ENCODE peak calls at places on chromosomes 16 and 17, in nine cellular contexts. X, A, N, G, Z, S, M, J and B are unnamed samples.

GRCh38 chr17:82962163-82962720 is 117.2 kb upstream of the METRNL start:
- DNase-seq in M (peak; percentile 30), N (peak; percentile 41), G (no peak), A (no peak), S (peak; percentile 9), J (no peak), X (no peak), Z (no peak), B (peak; percentile 48)

GRCh38 chr17:5509482-5509881 is 23.1 kb downstream of the MIS12 start:
- DNase-seq in J (no peak), Z (no peak), N (peak; percentile 62), S (peak; percentile 40), G (peak; percentile 42), M (no peak), A (no peak), X (peak; percentile 52), B (peak; percentile 40)

GRCh38 chr17:80805032-80805751 is 186.4 kb upstream of the CHMP6 start:
- DNase-seq in S (no peak), A (no peak), N (no peak), G (no peak), J (no peak), X (no peak), Z (no peak), M (no peak), B (no peak)

GRCh38 chr17:732788-733720 is 658 bp downstream of the TLCD3A start:
- DNase-seq in G (no peak), X (peak; percentile 65), A (no peak), N (peak; percentile 30), S (peak; percentile 38), M (peak; percentile 75), J (peak; percentile 51), Z (peak; percentile 49), B (peak; percentile 44)

GRCh38 chr16:67531247-67531646 is 2.6 kb downstream of the RIPOR1 start:
- DNase-seq in Z (no peak), S (no peak), X (no peak), G (no peak), A (no peak), M (no peak), N (no peak), J (no peak), B (no peak)

GRCh38 chr17:47990962-47991731 is 20.2 kb downstream of the CDK5RAP3 start:
- DNase-seq in X (no peak), M (no peak), Z (peak; percentile 76), S (no peak), A (no peak), G (no peak), J (no peak), N (no peak), B (peak; percentile 43)

GRCh38 chr17:75370288-75370687 is 35.2 kb downstream of the GRB2 start:
- DNase-seq in Z (no peak), N (no peak), S (no peak), M (peak; percentile 78), G (no peak), X (peak; percentile 46), J (no peak), A (no peak), B (no peak)

GRCh38 chr17:70552230-70552981 is 383.1 kb downstream of the KCNJ2 start:
- DNase-seq in J (peak; percentile 42), M (no peak), Z (no peak), G (no peak), A (peak; percentile 29), N (peak; percentile 44), X (peak; percentile 18), S (peak; percentile 65), B (peak; percentile 52)

DNA sequence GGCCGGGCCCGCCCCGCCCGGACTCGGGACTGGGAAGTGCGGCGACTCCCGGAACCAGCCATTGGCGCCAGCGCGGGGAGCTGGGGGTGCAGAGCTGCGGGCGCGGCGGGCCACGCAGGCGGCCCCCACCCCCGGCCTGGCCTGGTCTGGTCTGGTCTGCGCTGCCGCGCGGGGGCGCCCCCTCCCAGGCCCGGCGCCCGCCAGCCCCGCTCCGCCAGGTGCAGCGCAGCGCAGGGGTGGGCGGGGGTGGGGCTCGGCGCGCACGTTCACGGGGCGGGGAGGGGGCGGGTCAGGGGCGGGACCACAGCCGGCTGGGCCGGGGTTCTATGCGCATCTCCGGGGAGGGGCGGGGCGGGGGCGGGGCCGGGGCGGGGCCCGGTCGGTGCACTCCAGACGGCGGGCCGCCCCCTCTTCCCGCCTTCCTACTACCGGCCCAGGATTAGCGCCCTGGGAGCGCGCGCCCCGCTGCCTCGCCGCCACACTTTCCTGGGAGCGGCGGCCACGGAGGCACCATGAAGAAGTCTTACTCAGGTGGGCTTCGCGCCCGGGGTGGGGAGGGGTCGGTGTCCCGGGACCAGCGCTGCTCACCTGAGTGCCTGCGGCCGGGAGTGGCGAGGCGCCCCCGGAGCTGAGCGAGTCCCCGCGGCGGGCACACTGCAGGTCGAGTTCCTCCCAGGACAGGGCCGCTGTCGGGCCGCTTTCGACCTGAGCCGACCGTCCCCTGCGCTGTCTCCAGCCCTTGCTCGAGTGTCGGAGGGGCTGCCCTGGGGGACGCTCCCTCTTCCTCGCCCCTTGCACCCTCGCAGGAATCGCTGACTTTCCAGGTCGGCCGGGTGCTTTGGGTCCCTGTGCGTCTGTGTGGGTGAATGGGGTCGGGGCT is 140.5 kb downstream of the SEC14L1 start:
- DNase-seq in S (peak; percentile 58), M (peak; percentile 76), J (peak; percentile 86), A (no peak), X (peak; percentile 66), Z (peak; percentile 46), G (no peak), N (no peak), B (peak; percentile 13)
- TF ChIP-seq CTCF in S (no peak), M (no peak), J (peak; percentile 93), A (peak; percentile 30), X (peak; percentile 34), Z (no peak), G (no peak), N (peak; percentile 30), B (no peak)

GRCh38 chr16:88837806-88838205 is 18.9 kb downstream of the GALNS start:
- DNase-seq in J (no peak), Z (no peak), N (no peak), G (no peak), X (no peak), A (no peak), S (no peak), M (no peak), B (no peak)

GRCh38 chr16:88839745-88840588 is 16.8 kb downstream of the GALNS start:
- DNase-seq in Z (no peak), A (no peak), J (no peak), M (no peak), G (no peak), S (no peak), N (no peak), X (no peak), B (no peak)

GRCh38 chr16:88838566-88838965 is 18.2 kb downstream of the GALNS start:
- DNase-seq in N (no peak), G (no peak), M (no peak), J (no peak), Z (no peak), S (no peak), A (no peak), X (no peak), B (no peak)

GRCh38 chr16:88840589-88841215 is 16.0 kb downstream of the GALNS start:
- DNase-seq in S (no peak), M (no peak), N (no peak), G (no peak), X (no peak), J (no peak), Z (no peak), A (no peak), B (no peak)

DNA sequence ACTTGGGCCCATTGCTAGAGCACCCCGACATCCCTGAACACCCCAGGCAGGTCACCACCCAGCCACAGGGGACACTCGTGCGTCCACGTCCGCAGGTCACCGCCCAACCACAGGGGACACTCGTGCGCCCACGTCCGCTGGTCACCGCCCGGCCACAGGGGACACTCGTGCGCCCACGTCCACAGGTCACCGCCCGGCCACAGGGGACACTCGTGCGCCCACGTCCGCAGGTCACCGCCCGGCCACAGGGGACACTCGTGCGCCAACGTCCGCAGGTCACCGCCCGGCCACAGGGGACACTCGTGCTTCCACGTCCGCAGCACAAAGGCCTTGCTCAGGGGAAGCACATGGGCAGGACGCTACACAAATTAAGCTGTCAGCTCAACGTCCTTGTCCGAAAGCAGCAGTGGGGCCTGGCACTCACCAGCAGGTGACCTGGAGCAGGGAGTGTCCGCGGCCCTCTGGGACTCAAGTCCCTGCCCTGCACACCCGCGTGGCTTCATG is 17.7 kb downstream of the GALNS start:
- DNase-seq in M (no peak), S (no peak), Z (no peak), X (no peak), G (no peak), N (no peak), A (no peak), J (peak; percentile 58), B (no peak)
- TF ChIP-seq CTCF in M (no peak), S (no peak), Z (no peak), X (no peak), G (no peak), N (peak; percentile 39), A (peak; percentile 30), J (no peak), B (no peak)

GRCh38 chr16:12054868-12055267 is 78.3 kb downstream of the SNX29 start:
- DNase-seq in G (no peak), M (peak; percentile 21), X (no peak), N (no peak), Z (no peak), J (no peak), S (no peak), A (no peak), B (no peak)

GRCh38 chr16:12054396-12054795 is 77.9 kb downstream of the SNX29 start:
- DNase-seq in A (no peak), S (no peak), J (no peak), M (peak; percentile 18), Z (no peak), N (no peak), X (no peak), G (no peak), B (no peak)

GRCh38 chr16:12059216-12059769 is 82.8 kb downstream of the SNX29 start:
- DNase-seq in M (no peak), S (no peak), A (no peak), N (no peak), Z (no peak), J (no peak), G (no peak), X (no peak), B (peak; percentile 24)

GRCh38 chr16:12060751-12061150 is 84.2 kb downstream of the SNX29 start:
- DNase-seq in G (no peak), J (no peak), S (no peak), Z (no peak), X (no peak), M (peak; percentile 44), A (no peak), N (no peak), B (no peak)

DNA sequence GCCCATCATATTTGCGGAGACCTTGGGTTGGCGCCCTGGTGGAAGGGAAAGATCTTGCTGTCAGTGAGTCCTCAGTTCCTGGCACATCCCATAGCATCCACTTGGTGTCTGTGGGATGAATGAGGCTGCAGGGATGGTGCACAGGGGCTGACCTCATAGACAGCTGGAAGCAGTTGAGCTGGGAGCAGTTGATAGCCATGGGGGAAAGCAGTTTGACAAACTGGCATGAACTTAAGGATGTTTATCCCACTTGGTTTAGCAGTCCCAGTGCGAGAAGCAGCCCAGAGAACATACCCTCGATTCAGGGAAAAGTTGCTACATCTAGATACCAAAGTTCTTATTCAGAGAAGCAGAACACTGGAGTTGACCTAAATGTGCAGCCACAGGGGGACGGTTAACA is 80.7 kb downstream of the SNX29 start:
- DNase-seq in X (no peak), S (peak; percentile 66), J (no peak), M (peak; percentile 69), A (no peak), G (no peak), Z (no peak), N (peak; percentile 4), B (peak; percentile 94)
- TF ChIP-seq CTCF in X (no peak), S (no peak), J (no peak), M (no peak), A (no peak), G (peak; percentile 8), Z (no peak), N (peak; percentile 29), B (peak; percentile 58)

GRCh38 chr17:21214015-21214776 is at the start of gene TMEM11:
- DNase-seq in N (peak; percentile 95), A (peak; percentile 79), Z (peak; percentile 97), S (peak; percentile 97), X (peak; percentile 95), G (peak; percentile 87), M (peak; percentile 98), J (peak; percentile 96), B (peak; percentile 97)
- TF ChIP-seq CTCF in N (peak; percentile 43), A (no peak), Z (peak; percentile 2), S (no peak), X (peak; percentile 18), G (no peak), M (no peak), J (peak; percentile 13), B (no peak)